ENCODE peak calls at places on chromosomes 13 and 19, in nine cellular contexts. One of them, this sample, is unnamed.

GRCh38 chr19:39032164-39032918 is at the start of gene FBXO27:
- DNase-seq in mesendoderm: peak; percentile 81
- DNase-seq in COLO829: no peak
- DNase-seq in WERI-Rb-1: peak; percentile 55
- DNase-seq in CD8-positive, alpha-beta T cell: peak; percentile 7
- DNase-seq in CD4-positive, alpha-beta T cell: no peak
- DNase-seq in T-cell: no peak
- DNase-seq in lower lobe of right lung: peak; percentile 52
- DNase-seq in left ventricle myocardium superior: peak; percentile 57
- DNase-seq in this sample: no peak

GRCh38 chr13:112968910-112969691 is at the start of gene MCF2L:
- DNase-seq in CD4-positive, alpha-beta T cell: peak; percentile 48
- DNase-seq in lower lobe of right lung: peak; percentile 66
- DNase-seq in CD8-positive, alpha-beta T cell: peak; percentile 69
- DNase-seq in COLO829: peak; percentile 46
- DNase-seq in WERI-Rb-1: peak; percentile 78
- DNase-seq in mesendoderm: peak; percentile 74
- DNase-seq in T-cell: peak; percentile 72
- DNase-seq in left ventricle myocardium superior: peak; percentile 67
- DNase-seq in this sample: no peak

GRCh38 chr19:39409886-39410619 is 2.4 kb upstream of the PLEKHG2 start:
- DNase-seq in lower lobe of right lung: peak; percentile 90
- DNase-seq in WERI-Rb-1: no peak
- DNase-seq in left ventricle myocardium superior: peak; percentile 92
- DNase-seq in CD4-positive, alpha-beta T cell: no peak
- DNase-seq in mesendoderm: peak; percentile 73
- DNase-seq in T-cell: peak; percentile 83
- DNase-seq in CD8-positive, alpha-beta T cell: peak; percentile 85
- DNase-seq in COLO829: no peak
- DNase-seq in this sample: peak; percentile 92

GRCh38 chr19:29706635-29707034 is 8.4 kb downstream of the C19orf12 start:
- DNase-seq in left ventricle myocardium superior: no peak
- DNase-seq in WERI-Rb-1: no peak
- DNase-seq in mesendoderm: no peak
- DNase-seq in CD4-positive, alpha-beta T cell: no peak
- DNase-seq in T-cell: no peak
- DNase-seq in lower lobe of right lung: no peak
- DNase-seq in COLO829: no peak
- DNase-seq in CD8-positive, alpha-beta T cell: no peak
- DNase-seq in this sample: no peak

GRCh38 chr13:27264181-27264580 is 6.4 kb upstream of the RASL11A start:
- DNase-seq in COLO829: no peak
- DNase-seq in T-cell: no peak
- DNase-seq in WERI-Rb-1: no peak
- DNase-seq in CD8-positive, alpha-beta T cell: peak; percentile 11
- DNase-seq in lower lobe of right lung: no peak
- DNase-seq in CD4-positive, alpha-beta T cell: no peak
- DNase-seq in mesendoderm: no peak
- DNase-seq in left ventricle myocardium superior: no peak
- DNase-seq in this sample: no peak

GRCh38 chr13:37769078-37769477 is 100.5 kb downstream of the TRPC4 start:
- DNase-seq in T-cell: no peak
- DNase-seq in WERI-Rb-1: no peak
- DNase-seq in CD4-positive, alpha-beta T cell: no peak
- DNase-seq in left ventricle myocardium superior: no peak
- DNase-seq in lower lobe of right lung: no peak
- DNase-seq in COLO829: no peak
- DNase-seq in CD8-positive, alpha-beta T cell: no peak
- DNase-seq in mesendoderm: no peak
- DNase-seq in this sample: no peak

GRCh38 chr13:50685491-50685890 is 158.0 kb downstream of the DLEU7 start:
- DNase-seq in left ventricle myocardium superior: peak; percentile 88
- DNase-seq in T-cell: no peak
- DNase-seq in COLO829: peak; percentile 81
- DNase-seq in lower lobe of right lung: peak; percentile 53
- DNase-seq in WERI-Rb-1: no peak
- DNase-seq in mesendoderm: peak; percentile 29
- DNase-seq in CD4-positive, alpha-beta T cell: no peak
- DNase-seq in CD8-positive, alpha-beta T cell: no peak
- DNase-seq in this sample: no peak

GRCh38 chr19:46431824-46432223 is 3.1 kb upstream of the PNMA8C start:
- DNase-seq in COLO829: no peak
- DNase-seq in CD4-positive, alpha-beta T cell: no peak
- DNase-seq in left ventricle myocardium superior: no peak
- DNase-seq in T-cell: no peak
- DNase-seq in lower lobe of right lung: peak; percentile 24
- DNase-seq in CD8-positive, alpha-beta T cell: no peak
- DNase-seq in WERI-Rb-1: no peak
- DNase-seq in mesendoderm: peak; percentile 64
- DNase-seq in this sample: no peak

GRCh38 chr19:17023805-17024204 is 2.8 kb downstream of the CPAMD8 start:
- DNase-seq in left ventricle myocardium superior: no peak
- DNase-seq in lower lobe of right lung: no peak
- DNase-seq in mesendoderm: no peak
- DNase-seq in CD8-positive, alpha-beta T cell: no peak
- DNase-seq in CD4-positive, alpha-beta T cell: no peak
- DNase-seq in COLO829: no peak
- DNase-seq in WERI-Rb-1: no peak
- DNase-seq in T-cell: no peak
- DNase-seq in this sample: no peak

GRCh38 chr19:13152356-13152853 is 2.2 kb downstream of the IER2 start:
- DNase-seq in CD8-positive, alpha-beta T cell: no peak
- DNase-seq in left ventricle myocardium superior: no peak
- DNase-seq in CD4-positive, alpha-beta T cell: no peak
- DNase-seq in COLO829: no peak
- DNase-seq in mesendoderm: peak; percentile 76
- DNase-seq in lower lobe of right lung: no peak
- DNase-seq in T-cell: no peak
- DNase-seq in WERI-Rb-1: no peak
- DNase-seq in this sample: no peak

GRCh38 chr13:21047591-21048282 is 13.6 kb downstream of the LATS2 start:
- DNase-seq in CD4-positive, alpha-beta T cell: no peak
- DNase-seq in WERI-Rb-1: no peak
- DNase-seq in COLO829: no peak
- DNase-seq in left ventricle myocardium superior: no peak
- DNase-seq in T-cell: no peak
- DNase-seq in mesendoderm: no peak
- DNase-seq in lower lobe of right lung: no peak
- DNase-seq in CD8-positive, alpha-beta T cell: no peak
- DNase-seq in this sample: no peak

GRCh38 chr19:12834976-12835757 is 788 bp upstream of the RTBDN start:
- DNase-seq in COLO829: no peak
- DNase-seq in T-cell: peak; percentile 36
- DNase-seq in left ventricle myocardium superior: no peak
- DNase-seq in CD4-positive, alpha-beta T cell: no peak
- DNase-seq in CD8-positive, alpha-beta T cell: peak; percentile 29
- DNase-seq in WERI-Rb-1: peak; percentile 53
- DNase-seq in lower lobe of right lung: peak; percentile 57
- DNase-seq in mesendoderm: peak; percentile 52
- DNase-seq in this sample: no peak

GRCh38 chr13:108679989-108680388 is 50.6 kb downstream of the MYO16 start:
- DNase-seq in lower lobe of right lung: no peak
- DNase-seq in CD8-positive, alpha-beta T cell: no peak
- DNase-seq in mesendoderm: no peak
- DNase-seq in T-cell: no peak
- DNase-seq in WERI-Rb-1: no peak
- DNase-seq in CD4-positive, alpha-beta T cell: no peak
- DNase-seq in left ventricle myocardium superior: no peak
- DNase-seq in COLO829: no peak
- DNase-seq in this sample: no peak

GRCh38 chr19:29277107-29277506 is 64.2 kb upstream of the UQCRFS1 start:
- DNase-seq in left ventricle myocardium superior: no peak
- DNase-seq in COLO829: peak; percentile 28
- DNase-seq in CD4-positive, alpha-beta T cell: peak; percentile 5
- DNase-seq in WERI-Rb-1: no peak
- DNase-seq in T-cell: peak; percentile 66
- DNase-seq in lower lobe of right lung: no peak
- DNase-seq in CD8-positive, alpha-beta T cell: peak; percentile 42
- DNase-seq in mesendoderm: peak; percentile 89
- DNase-seq in this sample: no peak

GRCh38 chr19:39746836-39747529 is 9.2 kb upstream of the CLC start:
- DNase-seq in left ventricle myocardium superior: no peak
- DNase-seq in CD4-positive, alpha-beta T cell: no peak
- DNase-seq in mesendoderm: peak; percentile 42
- DNase-seq in CD8-positive, alpha-beta T cell: no peak
- DNase-seq in COLO829: no peak
- DNase-seq in lower lobe of right lung: no peak
- DNase-seq in T-cell: no peak
- DNase-seq in WERI-Rb-1: no peak
- DNase-seq in this sample: no peak

GRCh38 chr13:46575843-46576242 is 22.9 kb downstream of the LRCH1 start:
- DNase-seq in left ventricle myocardium superior: no peak
- DNase-seq in COLO829: no peak
- DNase-seq in lower lobe of right lung: no peak
- DNase-seq in CD4-positive, alpha-beta T cell: no peak
- DNase-seq in T-cell: no peak
- DNase-seq in WERI-Rb-1: peak; percentile 51
- DNase-seq in CD8-positive, alpha-beta T cell: no peak
- DNase-seq in mesendoderm: no peak
- DNase-seq in this sample: no peak

GRCh38 chr13:58018865-58019264 is 387.3 kb downstream of the PCDH17 start:
- DNase-seq in COLO829: no peak
- DNase-seq in mesendoderm: no peak
- DNase-seq in lower lobe of right lung: no peak
- DNase-seq in CD8-positive, alpha-beta T cell: no peak
- DNase-seq in CD4-positive, alpha-beta T cell: no peak
- DNase-seq in T-cell: no peak
- DNase-seq in left ventricle myocardium superior: no peak
- DNase-seq in WERI-Rb-1: no peak
- DNase-seq in this sample: no peak

GRCh38 chr13:65725001-65725400 is 1505.1 kb downstream of the PCDH9 start:
- DNase-seq in left ventricle myocardium superior: no peak
- DNase-seq in lower lobe of right lung: no peak
- DNase-seq in mesendoderm: no peak
- DNase-seq in COLO829: no peak
- DNase-seq in CD8-positive, alpha-beta T cell: no peak
- DNase-seq in WERI-Rb-1: no peak
- DNase-seq in CD4-positive, alpha-beta T cell: no peak
- DNase-seq in T-cell: no peak
- DNase-seq in this sample: no peak

GRCh38 chr19:10565567-10566407 is at the start of gene KRI1:
- DNase-seq in T-cell: peak; percentile 99
- DNase-seq in CD8-positive, alpha-beta T cell: peak; percentile 99
- DNase-seq in mesendoderm: peak; percentile 96
- DNase-seq in left ventricle myocardium superior: peak; percentile 99
- DNase-seq in lower lobe of right lung: peak; percentile 99
- DNase-seq in WERI-Rb-1: peak; percentile 99
- DNase-seq in CD4-positive, alpha-beta T cell: peak; percentile 98
- DNase-seq in COLO829: peak; percentile 100
- DNase-seq in this sample: peak; percentile 100

GRCh38 chr13:19781526-19781925 is 1.2 kb downstream of the PSPC1 start:
- DNase-seq in CD8-positive, alpha-beta T cell: no peak
- DNase-seq in WERI-Rb-1: no peak
- DNase-seq in COLO829: no peak
- DNase-seq in CD4-positive, alpha-beta T cell: no peak
- DNase-seq in left ventricle myocardium superior: no peak
- DNase-seq in mesendoderm: no peak
- DNase-seq in T-cell: no peak
- DNase-seq in lower lobe of right lung: no peak
- DNase-seq in this sample: no peak

GRCh38 chr19:48271531-48272151 is 1.8 kb downstream of the ZNF114 start:
- DNase-seq in CD8-positive, alpha-beta T cell: peak; percentile 10
- DNase-seq in lower lobe of right lung: peak; percentile 65
- DNase-seq in COLO829: no peak
- DNase-seq in WERI-Rb-1: no peak
- DNase-seq in CD4-positive, alpha-beta T cell: no peak
- DNase-seq in T-cell: peak; percentile 2
- DNase-seq in left ventricle myocardium superior: peak; percentile 61
- DNase-seq in mesendoderm: peak; percentile 96
- DNase-seq in this sample: peak; percentile 43

GRCh38 chr19:11331502-11331901 is 8.0 kb downstream of the RAB3D start:
- DNase-seq in WERI-Rb-1: no peak
- DNase-seq in CD4-positive, alpha-beta T cell: no peak
- DNase-seq in lower lobe of right lung: no peak
- DNase-seq in CD8-positive, alpha-beta T cell: no peak
- DNase-seq in mesendoderm: no peak
- DNase-seq in COLO829: no peak
- DNase-seq in T-cell: no peak
- DNase-seq in left ventricle myocardium superior: no peak
- DNase-seq in this sample: no peak

This sample was measured in B cell.